ENCODE peak calls at places on chromosomes 2 and 18, in ten cellular contexts. M is MM.1S, A is osteoblast, W is ovary, D is body of pancreas, I is brain microvascular endothelial cell, X is tibial artery, Y is heart right ventricle, R is bronchial epithelial cell, N is esophagus squamous epithelium. O is an unnamed sample.

GRCh38 chr2:3902131-3902530 is 198.8 kb downstream of the DCDC2C start:
- DNase-seq in M (no peak), A (no peak), W (no peak), D (no peak), I (no peak), X (no peak), Y (no peak), R (no peak), N (no peak), O (no peak)

GRCh38 chr2:185894223-185894622 is 155.6 kb downstream of the FSIP2 start:
- DNase-seq in M (no peak), A (no peak), W (no peak), D (no peak), I (no peak), X (no peak), Y (no peak), R (no peak), N (no peak), O (no peak)

GRCh38 chr18:4813708-4814107 is 358.6 kb upstream of the DLGAP1 start:
- DNase-seq in M (no peak), A (no peak), W (no peak), D (no peak), I (no peak), X (no peak), Y (no peak), R (no peak), N (no peak), O (no peak)

GRCh38 chr2:156356006-156356764 is 23.7 kb upstream of the NR4A2 start:
- DNase-seq in M (no peak), A (no peak), W (no peak), D (no peak), I (no peak), X (no peak), Y (no peak), R (peak; percentile 82), N (no peak), O (peak; percentile 42)

GRCh38 chr2:168060956-168061750 is 186.2 kb downstream of the STK39 start:
- DNase-seq in M (no peak), A (peak; percentile 74), W (no peak), D (no peak), I (peak; percentile 37), X (no peak), Y (no peak), R (peak; percentile 11), N (no peak), O (peak; percentile 20)

GRCh38 chr2:131031875-131032274 is 61.4 kb downstream of the FAM168B start:
- DNase-seq in M (no peak), A (peak; percentile 61), W (no peak), D (no peak), I (no peak), X (peak; percentile 61), Y (no peak), R (no peak), N (no peak), O (no peak)

GRCh38 chr18:7177131-7177744 is 53.7 kb upstream of the LRRC30 start:
- DNase-seq in M (peak; percentile 54), A (peak; percentile 96), W (peak; percentile 65), D (peak; percentile 55), I (peak; percentile 86), X (no peak), Y (no peak), R (peak; percentile 62), N (no peak), O (peak; percentile 49)

GRCh38 chr2:236168110-236169067 is at the start of gene GBX2:
- DNase-seq in M (no peak), A (peak; percentile 97), W (no peak), D (no peak), I (peak; percentile 52), X (no peak), Y (no peak), R (peak; percentile 35), N (no peak), O (peak; percentile 42)

GRCh38 chr2:132608222-132608795 is 61.7 kb downstream of the LYPD1 start:
- DNase-seq in M (no peak), A (no peak), W (no peak), D (no peak), I (no peak), X (no peak), Y (no peak), R (no peak), N (no peak), O (no peak)

GRCh38 chr18:7830468-7830867 is 263.4 kb downstream of the PTPRM start:
- DNase-seq in M (peak; percentile 7), A (no peak), W (no peak), D (no peak), I (no peak), X (no peak), Y (no peak), R (peak; percentile 68), N (no peak), O (no peak)

GRCh38 chr18:43563780-43564179 is 286.5 kb upstream of the SYT4 start:
- DNase-seq in M (peak; percentile 59), A (no peak), W (no peak), D (peak; percentile 36), I (peak; percentile 53), X (no peak), Y (no peak), R (peak; percentile 43), N (no peak), O (peak; percentile 10)

GRCh38 chr2:3222636-3223035 is 155.0 kb downstream of the EIPR1 start:
- DNase-seq in M (no peak), A (no peak), W (no peak), D (no peak), I (peak; percentile 28), X (no peak), Y (no peak), R (no peak), N (no peak), O (no peak)

GRCh38 chr2:149125031-149125725 is 86.7 kb downstream of the LYPD6B start:
- DNase-seq in M (no peak), A (no peak), W (no peak), D (peak; percentile 67), I (no peak), X (no peak), Y (no peak), R (peak; percentile 60), N (no peak), O (no peak)

GRCh38 chr2:57210855-57211254 is 835.8 kb upstream of the VRK2 start:
- DNase-seq in M (no peak), A (no peak), W (no peak), D (no peak), I (no peak), X (no peak), Y (no peak), R (no peak), N (no peak), O (no peak)

GRCh38 chr2:70367722-70368323 is 66.0 kb upstream of the FAM136A start:
- DNase-seq in M (no peak), A (no peak), W (no peak), D (peak; percentile 24), I (no peak), X (no peak), Y (no peak), R (peak; percentile 65), N (no peak), O (no peak)

GRCh38 chr2:151189125-151189524 is 72.5 kb downstream of the RBM43 start:
- DNase-seq in M (no peak), A (no peak), W (no peak), D (no peak), I (no peak), X (no peak), Y (no peak), R (no peak), N (no peak), O (no peak)

GRCh38 chr18:73948497-73948896 is 199.1 kb downstream of the FBXO15 start:
- DNase-seq in M (no peak), A (no peak), W (no peak), D (no peak), I (peak; percentile 50), X (no peak), Y (no peak), R (peak; percentile 50), N (no peak), O (peak; percentile 75)

GRCh38 chr2:113178069-113178468 is 4.3 kb downstream of the PSD4 start:
- DNase-seq in M (no peak), A (no peak), W (no peak), D (no peak), I (no peak), X (peak; percentile 20), Y (no peak), R (no peak), N (no peak), O (no peak)
- H3K4me3 ChIP-seq in M (no peak overlapping the region), A (no peak overlapping the region), W (no peak overlapping the region), D (no peak overlapping the region), I (no peak overlapping the region), X (no peak overlapping the region), Y (no peak overlapping the region), R (no peak overlapping the region), N (no peak overlapping the region), O (no peak overlapping the region)

GRCh38 chr18:44680271-44681038 is at the start of gene SETBP1:
- DNase-seq in M (peak; percentile 86), A (peak; percentile 90), W (peak; percentile 83), D (peak; percentile 79), I (no peak), X (peak; percentile 92), Y (peak; percentile 68), R (peak; percentile 71), N (peak; percentile 19), O (peak; percentile 48)
- TF ChIP-seq CTCF in M (peak; percentile 16), A (no peak), W (no peak), D (peak; percentile 20), I (no peak), X (peak; percentile 7), Y (no peak), R (no peak), N (no peak), O (no peak)

GRCh38 chr2:39432701-39433100 is 4.4 kb downstream of the MAP4K3 start:
- DNase-seq in M (no peak), A (no peak), W (no peak), D (no peak), I (no peak), X (no peak), Y (no peak), R (no peak), N (no peak), O (no peak)

GRCh38 chr2:39434233-39434897 is 2.7 kb downstream of the MAP4K3 start:
- DNase-seq in M (no peak), A (no peak), W (no peak), D (no peak), I (no peak), X (no peak), Y (no peak), R (no peak), N (no peak), O (no peak)

GRCh38 chr2:39435254-39435653 is 1.8 kb downstream of the MAP4K3 start:
- DNase-seq in M (no peak), A (no peak), W (no peak), D (no peak), I (no peak), X (no peak), Y (no peak), R (no peak), N (no peak), O (no peak)

GRCh38 chr2:39431592-39432316 is 5.3 kb downstream of the MAP4K3 start:
- DNase-seq in M (no peak), A (no peak), W (no peak), D (no peak), I (no peak), X (no peak), Y (no peak), R (peak; percentile 42), N (no peak), O (no peak)

GRCh38 chr2:39433586-39434195 is 3.4 kb downstream of the MAP4K3 start:
- DNase-seq in M (no peak), A (no peak), W (no peak), D (no peak), I (no peak), X (no peak), Y (no peak), R (no peak), N (no peak), O (no peak)
- H3K4me3 ChIP-seq in M (no peak overlapping the region), A (no peak overlapping the region), W (no peak overlapping the region), D (no peak overlapping the region), I (no peak overlapping the region), X (no peak overlapping the region), Y (peak overlapping the region; percentile 92), R (no peak overlapping the region), N (peak overlapping the region; percentile 90), O (no peak overlapping the region)

GRCh38 chr2:214830794-214831346 is 21.4 kb upstream of the BARD1 start:
- DNase-seq in M (no peak), A (no peak), W (no peak), D (no peak), I (peak; percentile 27), X (no peak), Y (no peak), R (peak; percentile 59), N (no peak), O (no peak)
- TF ChIP-seq CTCF in M (peak; percentile 39), A (peak; percentile 60), W (no peak), D (peak; percentile 39), I (peak; percentile 66), X (no peak), Y (peak; percentile 31), R (peak; percentile 53), N (peak; percentile 34), O (peak; percentile 40)